ENCODE peak calls at places on chromosomes 5 and 9, in five cellular contexts. One of them, this sample, is unnamed.
A peak's percentile ranks its signal among the peaks of the same experiment; 100 is the strongest.

GRCh38 chr9:97980918-97981827 is 2.0 kb upstream of the ANP32B start:
- DNase-seq in NCI-H1417: no peak
- DNase-seq in H7: no peak
- DNase-seq in C1 segment of cervical spinal cord: peak; percentile 56
- DNase-seq in HEK293T: no peak
- DNase-seq in this sample: no peak

GRCh38 chr9:14092344-14092743 is 221.6 kb downstream of the NFIB start:
- DNase-seq in NCI-H1417: no peak
- DNase-seq in H7: no peak
- DNase-seq in C1 segment of cervical spinal cord: no peak
- DNase-seq in HEK293T: no peak
- DNase-seq in this sample: no peak

GRCh38 chr5:28165116-28165515 is 1126.7 kb upstream of the CDH9 start:
- DNase-seq in NCI-H1417: no peak
- DNase-seq in H7: no peak
- DNase-seq in C1 segment of cervical spinal cord: no peak
- DNase-seq in HEK293T: no peak
- DNase-seq in this sample: no peak

GRCh38 chr9:119963798-119964372 is 594.6 kb upstream of the BRINP1 start:
- DNase-seq in NCI-H1417: peak; percentile 7
- DNase-seq in H7: peak; percentile 79
- DNase-seq in C1 segment of cervical spinal cord: no peak
- DNase-seq in HEK293T: no peak
- DNase-seq in this sample: no peak

GRCh38 chr9:95516221-95516735 is 493 bp downstream of the PTCH1 start:
- DNase-seq in NCI-H1417: peak; percentile 80
- DNase-seq in H7: peak; percentile 69
- DNase-seq in C1 segment of cervical spinal cord: no peak
- DNase-seq in HEK293T: no peak
- DNase-seq in this sample: no peak

GRCh38 chr9:133103183-133103986 is 17.7 kb downstream of the RALGDS start:
- DNase-seq in NCI-H1417: peak; percentile 42
- DNase-seq in H7: peak; percentile 93
- DNase-seq in C1 segment of cervical spinal cord: peak; percentile 64
- DNase-seq in HEK293T: peak; percentile 64
- DNase-seq in this sample: peak; percentile 59

GRCh38 chr5:107542428-107542827 is 128.3 kb downstream of the EFNA5 start:
- DNase-seq in NCI-H1417: peak; percentile 79
- DNase-seq in H7: no peak
- DNase-seq in C1 segment of cervical spinal cord: no peak
- DNase-seq in HEK293T: peak; percentile 19
- DNase-seq in this sample: no peak

GRCh38 chr9:132443951-132444615 is 34.1 kb downstream of the CFAP77 start:
- DNase-seq in NCI-H1417: no peak
- DNase-seq in H7: no peak
- DNase-seq in C1 segment of cervical spinal cord: no peak
- DNase-seq in HEK293T: no peak
- DNase-seq in this sample: no peak

GRCh38 chr5:62938927-62939326 is 360.3 kb downstream of the LRRC70 start:
- DNase-seq in NCI-H1417: no peak
- DNase-seq in H7: no peak
- DNase-seq in C1 segment of cervical spinal cord: no peak
- DNase-seq in HEK293T: no peak
- DNase-seq in this sample: no peak